ENCODE peak calls at places on chromosome 15, in six cellular contexts. K, S, Z, T, L and U are unnamed samples. For H3K36me3, the result is how much of the 10 kb centered on the place peaks cover.

GRCh38 chr15:74332011-74332410 is 35.4 kb downstream of the CYP11A1 start:
- DNase-seq in K (no peak), S (no peak), Z (no peak), T (peak), L (no peak), U (no peak)

GRCh38 chr15:60751985-60752952 is 273.3 kb upstream of the ICE2 start:
- DNase-seq in K (no peak), S (no peak), Z (peak), T (no peak), L (peak), U (no peak)

GRCh38 chr15:88608607-88609181 is 12.4 kb upstream of the AEN start:
- DNase-seq in K (no peak), S (no peak), Z (no peak), T (no peak), L (no peak), U (no peak)

GRCh38 chr15:39273805-39274411 is 307.0 kb upstream of the THBS1 start:
- DNase-seq in K (no peak), S (no peak), Z (peak), T (no peak), L (no peak), U (no peak)

GRCh38 chr15:70494861-70495571 is 268.3 kb downstream of the UACA start:
- DNase-seq in K (no peak), S (no peak), Z (peak), T (peak), L (no peak), U (peak)

GRCh38 chr15:56598991-56599390 is 134.1 kb upstream of the MNS1 start:
- DNase-seq in K (no peak), S (no peak), Z (peak), T (no peak), L (no peak), U (no peak)

GRCh38 chr15:82877825-82878224 is 68.4 kb downstream of the WHAMM start:
- DNase-seq in K (no peak), S (no peak), Z (no peak), T (no peak), L (no peak), U (no peak)

GRCh38 chr15:55240125-55240760 is 43.5 kb upstream of the RSL24D1 start:
- DNase-seq in K (no peak), S (no peak), Z (no peak), T (no peak), L (no peak), U (no peak)

GRCh38 chr15:28904541-28905303 is 18.9 kb downstream of the APBA2 start:
- DNase-seq in K (no peak), S (no peak), Z (no peak), T (no peak), L (no peak), U (no peak)

GRCh38 chr15:71296032-71296686 is 180.9 kb downstream of the THSD4 start:
- DNase-seq in K (no peak), S (no peak), Z (peak), T (no peak), L (no peak), U (no peak)

GRCh38 chr15:101439920-101440319 is 49.6 kb downstream of the PCSK6 start:
- DNase-seq in K (no peak), S (no peak), Z (peak), T (no peak), L (no peak), U (no peak)

GRCh38 chr15:76185716-76186115 is 125.6 kb downstream of the ETFA start:
- DNase-seq in K (no peak), S (peak), Z (peak), T (peak), L (no peak), U (peak)

GRCh38 chr15:65875458-65875857 is 6.2 kb downstream of the RAB11A start:
- DNase-seq in K (no peak), S (no peak), Z (peak), T (no peak), L (no peak), U (no peak)

GRCh38 chr15:58484794-58485600 is 53.2 kb downstream of the LIPC start:
- DNase-seq in K (peak), S (no peak), Z (no peak), T (no peak), L (no peak), U (no peak)

GRCh38 chr15:38217788-38218609 is 34.6 kb upstream of the SPRED1 start:
- DNase-seq in K (no peak), S (no peak), Z (no peak), T (no peak), L (no peak), U (no peak)

GRCh38 chr15:74785716-74786032 is 3.8 kb downstream of the CSK start:
- DNase-seq in K (no peak), S (no peak), Z (no peak), T (no peak), L (no peak), U (no peak)

GRCh38 chr15:53882311-53882710 is 95.9 kb upstream of the UNC13C start:
- DNase-seq in K (no peak), S (no peak), Z (no peak), T (no peak), L (no peak), U (no peak)

GRCh38 chr15:35293353-35294130 is 208.4 kb upstream of the NANOGP8 start:
- DNase-seq in K (no peak), S (peak), Z (peak), T (peak), L (no peak), U (peak)

GRCh38 chr15:75177360-75178071 is 24.2 kb upstream of the C15orf39 start:
- DNase-seq in K (no peak), S (no peak), Z (no peak), T (no peak), L (no peak), U (peak)

GRCh38 chr15:77087213-77087612 is 16.3 kb upstream of the TSPAN3 start:
- DNase-seq in K (no peak), S (no peak), Z (no peak), T (no peak), L (no peak), U (no peak)

GRCh38 chr15:47750030-47750739 is 32.9 kb downstream of the SEMA6D start:
- DNase-seq in K (no peak), S (no peak), Z (peak), T (peak), L (no peak), U (no peak)

GRCh38 chr15:63718590-63719035 is 115.1 kb downstream of the HERC1 start:
- DNase-seq in K (no peak), S (no peak), Z (peak), T (no peak), L (no peak), U (no peak)

GRCh38 chr15:86021281-86022264 is 58.1 kb upstream of the AGBL1 start:
- DNase-seq in K (no peak), S (no peak), Z (no peak), T (no peak), L (no peak), U (no peak)

GRCh38 chr15:29008846-29009245 is 123.1 kb downstream of the APBA2 start:
- DNase-seq in K (no peak), S (no peak), Z (peak), T (peak), L (no peak), U (no peak)

GRCh38 chr15:67117356-67117755 is 52.0 kb downstream of the SMAD3 start:
- DNase-seq in K (no peak), S (no peak), Z (peak), T (no peak), L (no peak), U (no peak)

GRCh38 chr15:63940956-63941620 is 105.2 kb downstream of the DAPK2 start:
- DNase-seq in K (no peak), S (no peak), Z (no peak), T (no peak), L (no peak), U (no peak)

GRCh38 chr15:97504031-97504430 is 456.5 kb upstream of the ARRDC4 start:
- DNase-seq in K (no peak), S (no peak), Z (peak), T (peak), L (no peak), U (no peak)

GRCh38 chr15:98312913-98313312 is 335.4 kb upstream of the IGF1R start:
- DNase-seq in K (no peak), S (no peak), Z (no peak), T (no peak), L (no peak), U (no peak)

GRCh38 chr15:73955326-73955725 is 29.1 kb downstream of the LOXL1 start:
- DNase-seq in K (no peak), S (no peak), Z (no peak), T (no peak), L (no peak), U (no peak)

GRCh38 chr15:72934006-72934405 is 118.3 kb upstream of the NEO1 start:
- DNase-seq in K (no peak), S (no peak), Z (peak), T (no peak), L (no peak), U (no peak)

GRCh38 chr15:74376226-74376625 is 8.8 kb upstream of the CYP11A1 start:
- DNase-seq in K (no peak), S (no peak), Z (no peak), T (no peak), L (no peak), U (no peak)

GRCh38 chr15:70466895-70467529 is 296.3 kb downstream of the UACA start:
- DNase-seq in K (peak), S (peak), Z (peak), T (peak), L (peak), U (peak)

DNA sequence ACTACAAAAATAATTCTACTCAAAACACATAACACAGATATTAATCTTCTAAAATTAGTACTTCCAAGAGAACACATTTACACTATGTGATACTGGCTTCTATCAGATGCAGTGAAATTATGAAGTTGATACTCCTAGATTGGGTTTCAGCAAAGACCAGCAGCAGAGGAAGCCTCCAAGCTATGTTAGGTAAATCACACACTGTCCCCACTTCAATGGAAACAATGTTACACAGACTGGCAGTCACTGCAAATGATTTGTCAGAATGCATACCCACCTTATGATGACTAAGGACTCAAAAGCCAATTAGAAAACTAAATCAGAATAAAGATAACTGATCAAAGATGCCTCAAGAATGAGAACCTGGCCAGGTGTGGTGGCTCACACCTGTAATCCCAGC is 90.1 kb upstream of the MYO5C start:
- DNase-seq in K (no peak), S (no peak), Z (no peak), T (no peak), L (no peak), U (no peak)
- H3K36me3 ChIP-seq in K (half or more), S (under half), Z (under half), T (under half), L (half or more), U (under half)

DNA sequence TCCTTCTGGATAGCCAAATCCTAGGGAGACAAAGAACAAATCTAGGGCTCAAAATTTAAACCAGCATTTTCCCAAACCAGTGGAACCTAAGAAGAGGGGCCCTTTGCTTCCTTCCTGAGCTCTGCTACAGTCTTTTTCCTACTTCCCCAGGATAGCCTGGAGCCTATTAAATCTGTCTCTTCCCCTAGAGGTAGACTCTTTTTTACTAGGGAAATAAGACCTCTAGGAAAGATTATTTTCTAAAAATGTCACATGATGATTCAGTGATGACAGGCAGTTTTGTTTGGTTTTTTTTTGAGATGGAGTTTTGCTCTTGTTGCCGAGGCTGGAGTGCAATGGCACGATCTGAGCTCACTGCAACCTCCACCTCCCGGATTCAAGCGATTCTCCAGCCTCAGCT is 18.5 kb downstream of the RMDN3 start:
- DNase-seq in K (no peak), S (no peak), Z (no peak), T (no peak), L (no peak), U (no peak)
- H3K36me3 ChIP-seq in K (under half), S (half or more), Z (under half), T (under half), L (half or more), U (under half)

GRCh38 chr15:80967991-80968510 is 21.6 kb downstream of the MESD start:
- DNase-seq in K (no peak), S (no peak), Z (no peak), T (no peak), L (no peak), U (no peak)
- H3K36me3 ChIP-seq in K (under half), S (under half), Z (under half), T (under half), L (under half), U (under half)

DNA sequence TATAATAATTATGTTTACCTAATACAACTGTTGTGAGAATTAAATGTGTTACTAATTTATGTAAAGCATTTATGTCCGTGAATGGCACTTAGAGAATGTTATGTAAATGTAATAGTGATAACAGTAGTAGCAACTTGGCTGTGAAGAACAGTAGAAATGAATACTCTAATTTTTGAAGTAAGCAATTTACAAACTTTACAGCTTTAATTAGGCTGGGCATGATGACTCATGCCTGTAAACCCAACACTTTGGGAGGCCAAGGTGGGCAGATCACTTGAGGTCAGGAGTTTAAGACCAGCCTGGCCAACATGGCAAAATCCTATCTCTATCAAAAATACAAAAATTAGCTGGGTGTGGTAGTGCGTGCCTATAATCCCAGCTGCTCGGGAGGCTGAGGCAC is 33.9 kb upstream of the IREB2 start:
- DNase-seq in K (no peak), S (no peak), Z (no peak), T (no peak), L (no peak), U (no peak)
- H3K36me3 ChIP-seq in K (under half), S (under half), Z (under half), T (under half), L (under half), U (under half)

DNA sequence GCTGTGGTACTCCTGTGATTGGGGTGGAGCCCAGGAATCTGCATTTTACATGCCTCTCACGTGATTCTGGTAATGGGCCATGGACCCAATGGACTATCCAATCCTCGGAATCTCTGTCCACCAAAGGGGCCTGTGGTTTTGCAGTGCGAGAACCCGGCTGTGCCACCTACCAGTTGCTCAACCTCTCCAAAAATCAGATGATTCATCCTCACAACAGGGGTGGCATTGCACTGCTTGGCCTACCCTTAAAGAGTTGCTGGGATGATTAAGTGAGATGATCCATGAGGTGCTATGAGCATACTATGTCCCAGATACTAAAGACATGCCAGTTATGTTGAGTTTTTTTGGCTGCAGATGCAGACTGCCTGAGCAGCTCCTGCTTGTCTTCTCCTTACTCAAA is 5.1 kb downstream of the ANP32A start:
- DNase-seq in K (no peak), S (no peak), Z (no peak), T (no peak), L (no peak), U (peak)
- H3K36me3 ChIP-seq in K (under half), S (under half), Z (under half), T (under half), L (under half), U (under half)

GRCh38 chr15:51613988-51614387 is 8.6 kb downstream of the DMXL2 start:
- DNase-seq in K (no peak), S (no peak), Z (no peak), T (no peak), L (no peak), U (no peak)
- H3K36me3 ChIP-seq in K (under half), S (under half), Z (under half), T (under half), L (under half), U (under half)

DNA sequence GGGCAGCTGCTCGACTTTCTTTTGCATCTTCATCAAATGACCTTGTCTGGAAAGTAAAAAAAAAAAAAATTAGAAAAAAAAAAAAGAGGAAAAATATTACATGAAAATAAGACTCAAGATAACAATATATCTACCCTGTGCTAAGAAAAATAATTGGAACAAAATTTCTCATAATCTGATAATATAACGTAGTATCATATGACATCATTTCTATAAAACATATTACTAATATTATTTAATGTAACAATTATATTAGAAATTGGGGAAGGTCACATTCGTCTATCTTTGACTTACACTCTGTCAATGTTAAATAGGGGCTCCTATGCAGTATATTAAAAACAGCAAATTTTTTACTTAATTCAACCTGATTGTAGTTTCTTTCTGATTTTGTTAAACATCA is 44.1 kb downstream of the INO80 start:
- DNase-seq in K (no peak), S (no peak), Z (no peak), T (no peak), L (no peak), U (no peak)
- H3K36me3 ChIP-seq in K (half or more), S (half or more), Z (under half), T (under half), L (half or more), U (under half)

GRCh38 chr15:89647191-89647851 is 7.9 kb downstream of the KIF7 start:
- DNase-seq in K (peak), S (peak), Z (peak), T (peak), L (peak), U (peak)
- H3K36me3 ChIP-seq in K (under half), S (half or more), Z (under half), T (under half), L (under half), U (under half)

DNA sequence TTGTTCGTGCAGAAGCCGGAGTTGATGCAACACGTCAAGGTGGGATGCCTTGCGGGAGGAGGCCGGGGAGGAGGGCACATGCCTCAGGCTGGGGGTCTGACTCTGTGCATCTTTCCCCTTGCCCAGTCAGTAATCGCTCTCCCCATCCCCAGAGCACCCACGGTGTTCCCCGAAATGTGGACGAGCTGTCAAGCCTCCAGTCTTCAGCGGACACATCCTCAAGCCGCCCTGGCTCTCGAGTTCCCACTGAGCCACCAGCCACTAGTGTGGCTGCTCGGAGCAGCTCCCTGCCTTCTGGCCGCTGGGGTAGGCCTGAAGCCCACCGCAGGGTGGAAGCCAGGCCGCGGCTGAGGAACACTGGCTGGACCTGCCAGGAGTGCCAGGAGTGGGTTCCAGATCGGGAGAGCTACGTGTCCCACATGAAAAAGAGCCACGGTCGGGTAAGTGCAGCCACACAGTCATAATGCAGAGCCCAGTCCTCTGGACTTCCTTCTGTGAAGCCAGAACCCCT is 18.7 kb upstream of the ALPK3 start:
- DNase-seq in K (no peak), S (no peak), Z (no peak), T (no peak), L (no peak), U (no peak)
- H3K36me3 ChIP-seq in K (half or more), S (half or more), Z (half or more), T (under half), L (half or more), U (under half)